ENCODE peak calls at places on chromosomes 2 and 18, in four cellular contexts. One of them, this sample, is unnamed.

GRCh38 chr2:225920621-225921020 is 521.1 kb downstream of the NYAP2 start:
- DNase-seq in Peyer's patch: no peak
- DNase-seq in foreskin fibroblast: no peak
- DNase-seq in cardiac muscle cell: no peak
- DNase-seq in this sample: no peak

GRCh38 chr2:128591022-128591840 is 272.6 kb upstream of the HS6ST1 start:
- DNase-seq in Peyer's patch: peak; percentile 33
- DNase-seq in foreskin fibroblast: no peak
- DNase-seq in cardiac muscle cell: no peak
- DNase-seq in this sample: no peak

GRCh38 chr2:86240251-86240650 is 41.0 kb downstream of the MRPL35 start:
- DNase-seq in Peyer's patch: no peak
- DNase-seq in foreskin fibroblast: no peak
- DNase-seq in cardiac muscle cell: no peak
- DNase-seq in this sample: no peak

GRCh38 chr18:26549103-26549485 is 741 bp upstream of the KCTD1 start:
- DNase-seq in Peyer's patch: no peak
- DNase-seq in foreskin fibroblast: peak; percentile 36
- DNase-seq in cardiac muscle cell: peak; percentile 38
- DNase-seq in this sample: no peak

GRCh38 chr18:51339866-51340265 is 142.4 kb upstream of the MEX3C start:
- DNase-seq in Peyer's patch: no peak
- DNase-seq in foreskin fibroblast: no peak
- DNase-seq in cardiac muscle cell: no peak
- DNase-seq in this sample: no peak

GRCh38 chr2:147933931-147934330 is 86.6 kb downstream of the ORC4 start:
- DNase-seq in Peyer's patch: no peak
- DNase-seq in foreskin fibroblast: no peak
- DNase-seq in cardiac muscle cell: no peak
- DNase-seq in this sample: no peak

GRCh38 chr2:110650346-110650745 is 27.5 kb downstream of the BUB1 start:
- DNase-seq in Peyer's patch: no peak
- DNase-seq in foreskin fibroblast: no peak
- DNase-seq in cardiac muscle cell: no peak
- DNase-seq in this sample: no peak

GRCh38 chr2:230447036-230447435 is 31.0 kb downstream of the SP100 start:
- DNase-seq in Peyer's patch: no peak
- DNase-seq in foreskin fibroblast: no peak
- DNase-seq in cardiac muscle cell: no peak
- DNase-seq in this sample: no peak

GRCh38 chr2:168645696-168646095 is 156.7 kb upstream of the NOSTRIN start:
- DNase-seq in Peyer's patch: no peak
- DNase-seq in foreskin fibroblast: no peak
- DNase-seq in cardiac muscle cell: no peak
- DNase-seq in this sample: no peak

GRCh38 chr2:196170681-196171247 is 614 bp downstream of the STK17B start:
- DNase-seq in Peyer's patch: no peak
- DNase-seq in foreskin fibroblast: peak; percentile 51
- DNase-seq in cardiac muscle cell: peak; percentile 28
- DNase-seq in this sample: no peak

GRCh38 chr2:72031346-72032115 is 116.1 kb downstream of the CYP26B1 start:
- DNase-seq in Peyer's patch: peak; percentile 29
- DNase-seq in foreskin fibroblast: no peak
- DNase-seq in cardiac muscle cell: no peak
- DNase-seq in this sample: no peak

GRCh38 chr2:237177986-237178385 is 92.3 kb downstream of the COPS8 start:
- DNase-seq in Peyer's patch: no peak
- DNase-seq in foreskin fibroblast: no peak
- DNase-seq in cardiac muscle cell: no peak
- DNase-seq in this sample: no peak

GRCh38 chr2:68742638-68743037 is 8.0 kb downstream of the ARHGAP25 start:
- DNase-seq in Peyer's patch: peak; percentile 69
- DNase-seq in foreskin fibroblast: no peak
- DNase-seq in cardiac muscle cell: no peak
- DNase-seq in this sample: no peak

GRCh38 chr2:202317080-202317859 is 51.7 kb downstream of the NOP58 start:
- DNase-seq in Peyer's patch: peak; percentile 63
- DNase-seq in foreskin fibroblast: peak; percentile 65
- DNase-seq in cardiac muscle cell: no peak
- DNase-seq in this sample: peak; percentile 77

GRCh38 chr2:165957030-165957675 is 3.6 kb upstream of the TTC21B start:
- DNase-seq in Peyer's patch: no peak
- DNase-seq in foreskin fibroblast: no peak
- DNase-seq in cardiac muscle cell: no peak
- DNase-seq in this sample: no peak

GRCh38 chr2:9004338-9005204 is 1.1 kb upstream of the MBOAT2 start:
- DNase-seq in Peyer's patch: no peak
- DNase-seq in foreskin fibroblast: peak; percentile 12
- DNase-seq in cardiac muscle cell: no peak
- DNase-seq in this sample: no peak

GRCh38 chr2:65991332-65991731 is 443.6 kb upstream of the MEIS1 start:
- DNase-seq in Peyer's patch: no peak
- DNase-seq in foreskin fibroblast: no peak
- DNase-seq in cardiac muscle cell: no peak
- DNase-seq in this sample: no peak

GRCh38 chr18:57466745-57467144 is 31.6 kb downstream of the ONECUT2 start:
- DNase-seq in Peyer's patch: no peak
- DNase-seq in foreskin fibroblast: no peak
- DNase-seq in cardiac muscle cell: no peak
- DNase-seq in this sample: no peak

GRCh38 chr18:62741118-62741566 is 25.8 kb downstream of the PHLPP1 start:
- DNase-seq in Peyer's patch: peak; percentile 73
- DNase-seq in foreskin fibroblast: no peak
- DNase-seq in cardiac muscle cell: no peak
- DNase-seq in this sample: no peak

GRCh38 chr2:200786826-200787225 is 24.9 kb upstream of the BZW1 start:
- DNase-seq in Peyer's patch: no peak
- DNase-seq in foreskin fibroblast: peak; percentile 69
- DNase-seq in cardiac muscle cell: no peak
- DNase-seq in this sample: no peak

GRCh38 chr2:120399889-120400240 is 53.9 kb downstream of the INHBB start:
- DNase-seq in Peyer's patch: peak; percentile 28
- DNase-seq in foreskin fibroblast: no peak
- DNase-seq in cardiac muscle cell: no peak
- DNase-seq in this sample: no peak

GRCh38 chr2:22795467-22795866 is 589.5 kb upstream of the KLHL29 start:
- DNase-seq in Peyer's patch: no peak
- DNase-seq in foreskin fibroblast: no peak
- DNase-seq in cardiac muscle cell: no peak
- DNase-seq in this sample: no peak

GRCh38 chr2:98188351-98189046 is 101.5 kb downstream of the VWA3B start:
- DNase-seq in Peyer's patch: no peak
- DNase-seq in foreskin fibroblast: no peak
- DNase-seq in cardiac muscle cell: no peak
- DNase-seq in this sample: no peak

GRCh38 chr2:43086451-43087221 is 139.8 kb downstream of the ZFP36L2 start:
- DNase-seq in Peyer's patch: peak; percentile 66
- DNase-seq in foreskin fibroblast: peak; percentile 98
- DNase-seq in cardiac muscle cell: no peak
- DNase-seq in this sample: peak; percentile 98

GRCh38 chr18:28193177-28193778 is 16.3 kb upstream of the CDH2 start:
- DNase-seq in Peyer's patch: no peak
- DNase-seq in foreskin fibroblast: no peak
- DNase-seq in cardiac muscle cell: no peak
- DNase-seq in this sample: no peak

GRCh38 chr18:28185121-28185520 is 8.2 kb upstream of the CDH2 start:
- DNase-seq in Peyer's patch: no peak
- DNase-seq in foreskin fibroblast: no peak
- DNase-seq in cardiac muscle cell: no peak
- DNase-seq in this sample: no peak

GRCh38 chr18:28189400-28190239 is 12.7 kb upstream of the CDH2 start:
- DNase-seq in Peyer's patch: peak; percentile 52
- DNase-seq in foreskin fibroblast: peak; percentile 60
- DNase-seq in cardiac muscle cell: peak; percentile 29
- DNase-seq in this sample: no peak
- TF ChIP-seq CTCF in Peyer's patch: peak; percentile 57
- TF ChIP-seq CTCF in foreskin fibroblast: peak; percentile 81
- TF ChIP-seq CTCF in cardiac muscle cell: peak; percentile 82
- TF ChIP-seq CTCF in this sample: peak; percentile 78

GRCh38 chr2:150626934-150627336 is 139.5 kb upstream of the RND3 start:
- DNase-seq in Peyer's patch: no peak
- DNase-seq in foreskin fibroblast: no peak
- DNase-seq in cardiac muscle cell: no peak
- DNase-seq in this sample: no peak
- TF ChIP-seq CTCF in Peyer's patch: no peak
- TF ChIP-seq CTCF in foreskin fibroblast: no peak
- TF ChIP-seq CTCF in cardiac muscle cell: no peak
- TF ChIP-seq CTCF in this sample: no peak

GRCh38 chr18:3121256-3121655 is 98.5 kb downstream of the MYOM1 start:
- DNase-seq in Peyer's patch: no peak
- DNase-seq in foreskin fibroblast: peak; percentile 22
- DNase-seq in cardiac muscle cell: no peak
- DNase-seq in this sample: no peak
- TF ChIP-seq CTCF in Peyer's patch: no peak
- TF ChIP-seq CTCF in foreskin fibroblast: no peak
- TF ChIP-seq CTCF in cardiac muscle cell: peak; percentile 6
- TF ChIP-seq CTCF in this sample: no peak

GRCh38 chr2:10798783-10799182 is 13.8 kb downstream of the PDIA6 start:
- DNase-seq in Peyer's patch: no peak
- DNase-seq in foreskin fibroblast: no peak
- DNase-seq in cardiac muscle cell: no peak
- DNase-seq in this sample: no peak
- TF ChIP-seq CTCF in Peyer's patch: no peak
- TF ChIP-seq CTCF in foreskin fibroblast: no peak
- TF ChIP-seq CTCF in cardiac muscle cell: no peak
- TF ChIP-seq CTCF in this sample: no peak

GRCh38 chr2:241595600-241596140 is 37.1 kb downstream of the BOK start:
- DNase-seq in Peyer's patch: no peak
- DNase-seq in foreskin fibroblast: no peak
- DNase-seq in cardiac muscle cell: peak; percentile 24
- DNase-seq in this sample: no peak
- TF ChIP-seq CTCF in Peyer's patch: no peak
- TF ChIP-seq CTCF in foreskin fibroblast: peak; percentile 35
- TF ChIP-seq CTCF in cardiac muscle cell: peak; percentile 55
- TF ChIP-seq CTCF in this sample: no peak

GRCh38 chr18:31091350-31091749 is 10.9 kb downstream of the DSC2 start:
- DNase-seq in Peyer's patch: no peak
- DNase-seq in foreskin fibroblast: no peak
- DNase-seq in cardiac muscle cell: peak; percentile 58
- DNase-seq in this sample: no peak
- TF ChIP-seq CTCF in Peyer's patch: no peak
- TF ChIP-seq CTCF in foreskin fibroblast: no peak
- TF ChIP-seq CTCF in cardiac muscle cell: no peak
- TF ChIP-seq CTCF in this sample: no peak